ENCODE peak calls at places on chromosomes 3 and 15, in six cellular contexts. N is AG04450; Z is naive thymus-derived CD4-positive, alpha-beta T cell; F is A549; O is RWPE1; Q is brain microvascular endothelial cell. T is an unnamed sample.

GRCh38 chr3:13189639-13190375 is 116.6 kb upstream of the IQSEC1 start:
- DNase-seq in N (no peak), Z (no peak), F (no peak), O (peak; percentile 13), Q (peak; percentile 52), T (no peak)

GRCh38 chr3:138946554-138947302 is at the start of the genes FOXL2 and FOXL2NB:
- DNase-seq in N (no peak), Z (no peak), F (peak; percentile 23), O (no peak), Q (no peak), T (no peak)

GRCh38 chr15:52228928-52229327 is 37.7 kb upstream of the GNB5 start:
- DNase-seq in N (no peak), Z (no peak), F (no peak), O (peak; percentile 85), Q (no peak), T (no peak)

GRCh38 chr3:106534206-106534605 is 665.4 kb upstream of the CBLB start:
- DNase-seq in N (no peak), Z (peak; percentile 51), F (no peak), O (no peak), Q (peak; percentile 84), T (no peak)

GRCh38 chr3:5006755-5007202 is 27.5 kb downstream of the BHLHE40 start:
- DNase-seq in N (no peak), Z (peak; percentile 82), F (no peak), O (no peak), Q (no peak), T (no peak)

GRCh38 chr15:101441706-101442105 is 47.8 kb downstream of the PCSK6 start:
- DNase-seq in N (no peak), Z (peak; percentile 13), F (no peak), O (no peak), Q (no peak), T (no peak)

GRCh38 chr3:107212709-107213664 is 164.3 kb upstream of the CCDC54 start:
- DNase-seq in N (no peak), Z (no peak), F (no peak), O (no peak), Q (no peak), T (no peak)

GRCh38 chr3:29438580-29438979 is 157.7 kb downstream of the RBMS3 start:
- DNase-seq in N (no peak), Z (no peak), F (no peak), O (no peak), Q (no peak), T (no peak)

GRCh38 chr15:58551764-58552504 is 120.1 kb downstream of the LIPC start:
- DNase-seq in N (peak; percentile 90), Z (no peak), F (no peak), O (peak; percentile 29), Q (peak; percentile 89), T (no peak)

GRCh38 chr3:11607816-11608215 is 35.9 kb downstream of the VGLL4 start:
- DNase-seq in N (no peak), Z (no peak), F (no peak), O (no peak), Q (peak; percentile 14), T (no peak)

GRCh38 chr3:11604139-11604895 is 39.4 kb downstream of the VGLL4 start:
- DNase-seq in N (peak; percentile 65), Z (no peak), F (no peak), O (no peak), Q (peak; percentile 69), T (no peak)

GRCh38 chr3:11606865-11607440 is 36.8 kb downstream of the VGLL4 start:
- DNase-seq in N (no peak), Z (no peak), F (no peak), O (no peak), Q (no peak), T (no peak)

GRCh38 chr3:11605398-11605797 is 38.3 kb downstream of the VGLL4 start:
- DNase-seq in N (no peak), Z (no peak), F (no peak), O (no peak), Q (no peak), T (no peak)

DNA sequence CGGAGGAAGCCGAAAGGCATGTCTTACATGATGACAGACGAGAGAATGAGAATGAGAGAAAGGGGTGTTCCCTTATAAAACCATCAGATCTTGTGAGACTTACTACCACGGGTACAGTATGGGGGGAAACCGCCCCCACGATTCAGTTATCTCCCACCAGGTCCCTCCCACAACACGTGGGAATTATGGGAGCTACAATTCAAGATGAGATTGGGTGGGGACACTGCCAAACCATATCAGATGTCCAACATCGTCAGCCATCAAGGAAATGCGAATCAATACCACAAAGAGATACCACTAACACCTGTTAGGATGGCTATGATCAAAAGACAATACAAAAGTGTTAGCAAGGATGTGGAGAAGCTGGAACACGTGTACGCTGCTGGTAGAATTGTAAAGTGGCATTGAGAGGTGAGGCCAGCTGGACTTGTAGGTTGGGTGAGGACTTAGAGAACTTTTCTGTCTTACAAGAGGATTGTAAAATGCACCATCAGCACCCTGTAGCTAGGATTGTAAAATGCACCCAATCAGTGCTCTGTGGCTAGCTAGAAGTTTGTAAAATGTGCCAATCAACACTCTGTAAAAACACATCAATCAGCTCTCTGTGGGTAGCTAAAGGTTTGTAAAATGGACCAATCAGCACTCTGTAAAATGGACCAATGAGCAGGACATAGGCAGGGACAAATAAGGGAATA is 37.5 kb downstream of the VGLL4 start:
- DNase-seq in N (no peak), Z (no peak), F (no peak), O (no peak), Q (no peak), T (no peak)
- H3K27ac ChIP-seq in N (peak overlapping the region; percentile 39), Z (no peak overlapping the region), F (no peak overlapping the region), O (peak overlapping the region; percentile 66), Q (peak overlapping the region; percentile 58), T (no peak overlapping the region)

GRCh38 chr3:177109688-177110087 is 87.6 kb downstream of the TBL1XR1 start:
- DNase-seq in N (no peak), Z (no peak), F (no peak), O (no peak), Q (no peak), T (no peak)

GRCh38 chr3:177110308-177111254 is 86.7 kb downstream of the TBL1XR1 start:
- DNase-seq in N (no peak), Z (no peak), F (no peak), O (no peak), Q (no peak), T (no peak)

GRCh38 chr3:177114253-177114652 is 83.0 kb downstream of the TBL1XR1 start:
- DNase-seq in N (no peak), Z (no peak), F (no peak), O (no peak), Q (no peak), T (no peak)

GRCh38 chr3:177108648-177109047 is 88.6 kb downstream of the TBL1XR1 start:
- DNase-seq in N (no peak), Z (no peak), F (no peak), O (no peak), Q (no peak), T (no peak)

DNA sequence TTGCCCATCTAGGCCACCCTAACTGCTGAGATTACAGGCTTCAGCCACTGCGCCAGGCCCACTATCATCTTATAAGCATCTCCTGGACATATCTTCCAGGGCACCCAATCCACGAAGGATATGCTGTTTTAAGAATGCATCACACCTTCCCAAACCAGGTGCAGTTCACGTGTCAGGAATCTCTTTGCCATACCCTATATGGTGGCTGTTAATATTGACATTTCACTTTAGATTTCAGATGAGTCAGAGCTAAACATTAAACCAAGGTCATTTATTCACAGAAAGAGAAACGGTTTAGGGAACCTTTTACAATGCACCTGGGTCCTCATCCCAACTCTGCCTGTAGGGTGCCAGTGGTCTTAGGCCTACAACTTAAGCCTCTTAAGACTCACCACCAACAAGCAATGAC is 85.7 kb downstream of the TBL1XR1 start:
- DNase-seq in N (no peak), Z (no peak), F (no peak), O (peak; percentile 7), Q (no peak), T (no peak)
- H3K27ac ChIP-seq in N (no peak overlapping the region), Z (peak overlapping the region; percentile 60), F (no peak overlapping the region), O (no peak overlapping the region), Q (no peak overlapping the region), T (no peak overlapping the region)

GRCh38 chr3:48433472-48434118 is 3.7 kb upstream of the PLXNB1 start:
- DNase-seq in N (no peak), Z (no peak), F (no peak), O (peak; percentile 81), Q (no peak), T (no peak)
- H3K27ac ChIP-seq in N (no peak overlapping the region), Z (no peak overlapping the region), F (no peak overlapping the region), O (peak overlapping the region; percentile 99), Q (no peak overlapping the region), T (no peak overlapping the region)

GRCh38 chr3:157152438-157152837 is 7.5 kb downstream of the CCNL1 start:
- DNase-seq in N (no peak), Z (no peak), F (no peak), O (no peak), Q (no peak), T (no peak)

GRCh38 chr3:157155591-157155990 is 4.4 kb downstream of the CCNL1 start:
- DNase-seq in N (no peak), Z (no peak), F (no peak), O (no peak), Q (no peak), T (no peak)

GRCh38 chr3:157152930-157153329 is 7.0 kb downstream of the CCNL1 start:
- DNase-seq in N (no peak), Z (no peak), F (no peak), O (no peak), Q (no peak), T (no peak)

GRCh38 chr3:157156844-157157635 is 2.9 kb downstream of the CCNL1 start:
- DNase-seq in N (no peak), Z (no peak), F (no peak), O (no peak), Q (no peak), T (no peak)

GRCh38 chr3:157154563-157155333 is 5.2 kb downstream of the CCNL1 start:
- DNase-seq in N (no peak), Z (no peak), F (no peak), O (no peak), Q (no peak), T (no peak)
- H3K27ac ChIP-seq in N (no peak overlapping the region), Z (peak overlapping the region; percentile 50), F (no peak overlapping the region), O (no peak overlapping the region), Q (no peak overlapping the region), T (no peak overlapping the region)

GRCh38 chr15:85570331-85570730 is 189.9 kb downstream of the AKAP13 start:
- DNase-seq in N (no peak), Z (no peak), F (no peak), O (no peak), Q (no peak), T (no peak)
- H3K27ac ChIP-seq in N (no peak overlapping the region), Z (no peak overlapping the region), F (no peak overlapping the region), O (no peak overlapping the region), Q (no peak overlapping the region), T (no peak overlapping the region)

GRCh38 chr15:65312400-65312916 is 8.0 kb downstream of the RNU5B-1 start:
- DNase-seq in N (no peak), Z (no peak), F (no peak), O (no peak), Q (no peak), T (no peak)

GRCh38 chr15:65307978-65308377 is 3.5 kb downstream of the RNU5B-1 start:
- DNase-seq in N (no peak), Z (no peak), F (no peak), O (no peak), Q (no peak), T (no peak)

GRCh38 chr15:65310431-65311137 is 6.1 kb downstream of the RNU5B-1 start:
- DNase-seq in N (no peak), Z (no peak), F (no peak), O (no peak), Q (no peak), T (no peak)

GRCh38 chr15:65309882-65310418 is 5.5 kb downstream of the RNU5B-1 start:
- DNase-seq in N (peak; percentile 45), Z (no peak), F (no peak), O (no peak), Q (no peak), T (no peak)

GRCh38 chr15:65311760-65312159 is 7.3 kb downstream of the RNU5B-1 start:
- DNase-seq in N (no peak), Z (no peak), F (no peak), O (no peak), Q (no peak), T (no peak)
- H3K27ac ChIP-seq in N (no peak overlapping the region), Z (no peak overlapping the region), F (no peak overlapping the region), O (no peak overlapping the region), Q (no peak overlapping the region), T (peak overlapping the region; percentile 83)

T was measured in substantia nigra.